ENCODE peak calls at places on chromosomes 7 and 10, in eight cellular contexts. M is HS-27A; X is H9; D is NCI-H1417; U is CD8-positive, alpha-beta memory T cell; E is CD4-positive, CD25-positive, alpha-beta regulatory T cell; Q is psoas muscle; W is T-helper 1 cell. K is an unnamed sample.

GRCh38 chr7:105787071-105787470 is 89.3 kb downstream of the ATXN7L1 start:
- DNase-seq in U (no peak), X (no peak), D (no peak), M (no peak), W (no peak), Q (no peak), E (no peak), K (no peak)

GRCh38 chr7:8620169-8620568 is 186.8 kb downstream of the NXPH1 start:
- DNase-seq in D (no peak), U (no peak), E (no peak), W (no peak), M (no peak), X (no peak), Q (no peak), K (no peak)

GRCh38 chr7:155234950-155235789 is 62.5 kb upstream of the INSIG1 start:
- DNase-seq in D (no peak), U (no peak), M (no peak), Q (no peak), W (no peak), X (no peak), E (no peak), K (no peak)

GRCh38 chr10:124737221-124737620 is 7.0 kb downstream of the FAM53B start:
- DNase-seq in X (peak), M (no peak), U (no peak), W (no peak), Q (no peak), E (no peak), D (peak), K (no peak)

GRCh38 chr7:151102991-151103390 is 16.7 kb downstream of the AGAP3 start:
- DNase-seq in E (no peak), Q (no peak), X (no peak), M (no peak), U (no peak), W (no peak), D (no peak), K (no peak)

GRCh38 chr7:28921822-28922221 is 36.3 kb downstream of the TRIL start:
- DNase-seq in E (peak), W (peak), D (peak), Q (no peak), M (peak), X (peak), U (peak), K (peak)

GRCh38 chr10:77269163-77269562 is 368.4 kb downstream of the KCNMA1 start:
- DNase-seq in W (no peak), X (no peak), E (no peak), M (no peak), D (no peak), U (no peak), Q (no peak), K (no peak)

GRCh38 chr7:95045236-95045923 is 138.0 kb downstream of the PPP1R9A start:
- DNase-seq in Q (no peak), U (no peak), E (no peak), X (peak), M (peak), D (peak), W (no peak), K (no peak)

GRCh38 chr7:140048989-140049338 is 13.8 kb downstream of the PARP12 start:
- DNase-seq in U (no peak), E (no peak), M (no peak), X (no peak), D (no peak), Q (no peak), W (no peak), K (no peak)

GRCh38 chr10:132245056-132245455 is 58.3 kb downstream of the DPYSL4 start:
- DNase-seq in X (no peak), M (no peak), E (no peak), U (no peak), Q (no peak), D (peak), W (no peak), K (peak)

GRCh38 chr10:77165445-77166316 is 471.9 kb downstream of the KCNMA1 start:
- DNase-seq in E (peak), M (no peak), D (peak), X (peak), Q (no peak), W (peak), U (no peak), K (peak)

GRCh38 chr10:74290703-74291102 is 139.7 kb downstream of the ADK start:
- DNase-seq in E (no peak), D (no peak), Q (no peak), M (no peak), W (no peak), U (no peak), X (no peak), K (no peak)

K was measured in retina.